ENCODE peak calls at places on chromosome 9, in seven cellular contexts. L is COR-L47; D is activated CD8-positive, alpha-beta T cell treated with anti-CD3 and anti-CD28 coated beads for 36 hours; F is mesothelial cell of epicardium; T is activated CD4-positive, alpha-beta T cell treated with anti-CD3 and anti-CD28 coated beads, Interleukin-2, amount 50 U/mL, for 1 hour; A is NCI-H1092; O is brain microvascular endothelial cell. I is an unnamed sample.

GRCh38 chr9:35914307-35914807 is 5.1 kb downstream of the SPAAR start:
- DNase-seq in L (no peak), D (peak), F (no peak), T (no peak), A (no peak), O (no peak), I (no peak)

GRCh38 chr9:77807295-77807694 is 159.2 kb upstream of the GNA14 start:
- DNase-seq in L (no peak), D (no peak), F (no peak), T (no peak), A (no peak), O (peak), I (no peak)

GRCh38 chr9:124782661-124783574 is 6.0 kb downstream of the OLFML2A start:
- DNase-seq in L (no peak), D (no peak), F (peak), T (no peak), A (no peak), O (no peak), I (no peak)

GRCh38 chr9:132511191-132511999 is 71.0 kb upstream of the BARHL1 start:
- DNase-seq in L (no peak), D (no peak), F (no peak), T (no peak), A (no peak), O (no peak), I (no peak)

GRCh38 chr9:33179298-33179697 is 12.2 kb upstream of the B4GALT1 start:
- DNase-seq in L (no peak), D (no peak), F (no peak), T (no peak), A (no peak), O (no peak), I (no peak)

GRCh38 chr9:23822331-23823169 is 3.5 kb downstream of the ELAVL2 start:
- DNase-seq in L (peak), D (no peak), F (no peak), T (no peak), A (no peak), O (no peak), I (no peak)

GRCh38 chr9:112032009-112032408 is 135.4 kb downstream of the UGCG start:
- DNase-seq in L (no peak), D (peak), F (no peak), T (no peak), A (no peak), O (no peak), I (no peak)

GRCh38 chr9:110217656-110218099 is 9.7 kb upstream of the C9orf152 start:
- DNase-seq in L (no peak), D (no peak), F (no peak), T (no peak), A (no peak), O (peak), I (no peak)

GRCh38 chr9:33750307-33750838 is 45.0 kb upstream of the PRSS3 start:
- DNase-seq in L (peak), D (no peak), F (no peak), T (no peak), A (no peak), O (peak), I (no peak)

GRCh38 chr9:122263699-122264349 is 816 bp downstream of the RBM18 start:
- DNase-seq in L (no peak), D (peak), F (no peak), T (no peak), A (no peak), O (no peak), I (no peak)

GRCh38 chr9:130225586-130225985 is 40.0 kb upstream of the HMCN2 start:
- DNase-seq in L (no peak), D (no peak), F (no peak), T (no peak), A (no peak), O (no peak), I (no peak)

GRCh38 chr9:123742009-123742767 is 187.7 kb downstream of the DENND1A start:
- DNase-seq in L (no peak), D (no peak), F (no peak), T (no peak), A (no peak), O (no peak), I (no peak)

GRCh38 chr9:89528540-89528939 is 30.6 kb upstream of the SEMA4D start:
- DNase-seq in L (no peak), D (no peak), F (no peak), T (no peak), A (no peak), O (no peak), I (no peak)

GRCh38 chr9:693460-694390 is 147.8 kb upstream of the DMRT1 start:
- DNase-seq in L (no peak), D (no peak), F (no peak), T (no peak), A (no peak), O (peak), I (no peak)

GRCh38 chr9:130955947-130956621 is 17.0 kb upstream of the FIBCD1 start:
- DNase-seq in L (no peak), D (no peak), F (no peak), T (no peak), A (no peak), O (no peak), I (no peak)

GRCh38 chr9:75133396-75133795 is 45.1 kb downstream of the OSTF1 start:
- DNase-seq in L (no peak), D (no peak), F (no peak), T (no peak), A (no peak), O (no peak), I (no peak)

GRCh38 chr9:118094387-118094786 is 390.2 kb downstream of the TLR4 start:
- DNase-seq in L (no peak), D (no peak), F (no peak), T (no peak), A (no peak), O (no peak), I (no peak)

GRCh38 chr9:33329117-33329563 is 38.8 kb downstream of the NFX1 start:
- DNase-seq in L (no peak), D (no peak), F (no peak), T (no peak), A (no peak), O (peak), I (no peak)

GRCh38 chr9:38768351-38768761 is 48.4 kb upstream of the FAM240B start:
- DNase-seq in L (no peak), D (no peak), F (no peak), T (no peak), A (no peak), O (no peak), I (no peak)

GRCh38 chr9:2013688-2014087 is 1.5 kb upstream of the SMARCA2 start:
- DNase-seq in L (no peak), D (no peak), F (no peak), T (no peak), A (no peak), O (no peak), I (no peak)

GRCh38 chr9:130445268-130445983 is 665 bp downstream of the ASS1 start:
- DNase-seq in L (no peak), D (no peak), F (no peak), T (no peak), A (no peak), O (no peak), I (no peak)

GRCh38 chr9:114083693-114084092 is 5.6 kb upstream of the AMBP start:
- DNase-seq in L (no peak), D (no peak), F (peak), T (no peak), A (no peak), O (no peak), I (no peak)

GRCh38 chr9:126503333-126504085 is 110.2 kb upstream of the LMX1B start:
- DNase-seq in L (no peak), D (no peak), F (no peak), T (no peak), A (no peak), O (peak), I (no peak)

GRCh38 chr9:19085295-19085694 is 17.4 kb downstream of the HAUS6 start:
- DNase-seq in L (peak), D (no peak), F (no peak), T (no peak), A (peak), O (no peak), I (no peak)

GRCh38 chr9:114335745-114336144 is 6.1 kb downstream of the ORM2 start:
- DNase-seq in L (no peak), D (no peak), F (no peak), T (no peak), A (no peak), O (no peak), I (no peak)

GRCh38 chr9:119318371-119318770 is 50.9 kb downstream of the BRINP1 start:
- DNase-seq in L (no peak), D (no peak), F (no peak), T (no peak), A (no peak), O (no peak), I (no peak)

GRCh38 chr9:101097210-101097609 is 68.7 kb downstream of the PLPPR1 start:
- DNase-seq in L (no peak), D (no peak), F (no peak), T (no peak), A (no peak), O (no peak), I (no peak)

GRCh38 chr9:98142182-98142924 is 23.3 kb upstream of the TRIM14 start:
- DNase-seq in L (no peak), D (no peak), F (no peak), T (no peak), A (no peak), O (no peak), I (no peak)

GRCh38 chr9:534886-535285 is 306.6 kb upstream of the DMRT1 start:
- DNase-seq in L (no peak), D (no peak), F (no peak), T (no peak), A (no peak), O (no peak), I (no peak)

GRCh38 chr9:127806871-127807270 is 4.2 kb downstream of the FPGS start:
- DNase-seq in L (no peak), D (no peak), F (no peak), T (no peak), A (no peak), O (no peak), I (no peak)

GRCh38 chr9:32384002-32384363 is 460 bp upstream of the ACO1 start:
- DNase-seq in L (no peak), D (no peak), F (no peak), T (no peak), A (no peak), O (no peak), I (no peak)

GRCh38 chr9:115327441-115328122 is 209.6 kb upstream of the TNC start:
- DNase-seq in L (no peak), D (no peak), F (no peak), T (no peak), A (no peak), O (no peak), I (no peak)

GRCh38 chr9:131382850-131383729 is 10.8 kb upstream of the PRRC2B start:
- DNase-seq in L (peak), D (no peak), F (no peak), T (no peak), A (peak), O (peak), I (no peak)

GRCh38 chr9:89797970-89798369 is 193.2 kb downstream of the GADD45G start:
- DNase-seq in L (no peak), D (no peak), F (no peak), T (no peak), A (no peak), O (no peak), I (no peak)

GRCh38 chr9:132241840-132242620 is 80.2 kb downstream of the NTNG2 start:
- DNase-seq in L (peak), D (peak), F (peak), T (peak), A (no peak), O (no peak), I (peak)

GRCh38 chr9:130283514-130284248 is 18.1 kb downstream of the HMCN2 start:
- DNase-seq in L (no peak), D (no peak), F (no peak), T (no peak), A (no peak), O (no peak), I (no peak)

GRCh38 chr9:87016681-87017080 is 69.4 kb upstream of the GAS1 start:
- DNase-seq in L (no peak), D (no peak), F (no peak), T (no peak), A (no peak), O (no peak), I (no peak)

GRCh38 chr9:124621371-124622328 is 114.5 kb upstream of the NR5A1 start:
- DNase-seq in L (no peak), D (no peak), F (no peak), T (no peak), A (no peak), O (peak), I (peak)

I was measured in T-cell.